ENCODE peak calls at places on chromosomes 11 and 22, in four cellular contexts. I, O, P and K are unnamed samples.

GRCh38 chr11:100687630-100688395 is 725 bp downstream of the ARHGAP42 start:
- DNase-seq in I (peak), P (peak), O (peak), K (peak)

GRCh38 chr11:76436020-76436419 is 8.8 kb upstream of the EMSY start:
- DNase-seq in P (no peak), I (no peak), O (peak), K (no peak)

GRCh38 chr22:37824674-37825641 is 1.8 kb downstream of the GALR3 start:
- DNase-seq in P (no peak), O (no peak), I (no peak), K (peak)

GRCh38 chr22:17924735-17925727 is 99.3 kb downstream of the MICAL3 start:
- DNase-seq in O (no peak), I (no peak), P (peak), K (peak)

GRCh38 chr22:37330200-37331033 is 48.1 kb downstream of the CYTH4 start:
- DNase-seq in I (peak), P (peak), O (peak), K (peak)

GRCh38 chr11:2436521-2437031 is 7.7 kb downstream of the TRPM5 start:
- DNase-seq in P (no peak), I (no peak), O (no peak), K (no peak)

GRCh38 chr11:107017433-107018227 is 646 bp downstream of the GUCY1A2 start:
- DNase-seq in I (no peak), P (peak), O (no peak), K (peak)

GRCh38 chr11:26976389-26976788 is 17.5 kb upstream of the FIBIN start:
- DNase-seq in I (peak), O (peak), P (no peak), K (peak)

GRCh38 chr22:35684270-35684700 is 33.4 kb upstream of the APOL5 start:
- DNase-seq in I (no peak), O (peak), P (peak), K (peak)

GRCh38 chr11:132123449-132123848 is 753.0 kb downstream of the NTM start:
- DNase-seq in I (no peak), P (no peak), O (no peak), K (no peak)

GRCh38 chr11:132131051-132131450 is 760.6 kb downstream of the NTM start:
- DNase-seq in P (no peak), I (no peak), O (no peak), K (no peak)

GRCh38 chr11:132123854-132124835 is 753.7 kb downstream of the NTM start:
- DNase-seq in I (no peak), P (no peak), O (no peak), K (no peak)

GRCh38 chr11:132125855-132126841 is 755.7 kb downstream of the NTM start:
- DNase-seq in P (peak), I (no peak), O (peak), K (peak)

GRCh38 chr11:132126973-132127900 is 756.8 kb downstream of the NTM start:
- DNase-seq in P (peak), I (peak), O (peak), K (peak)
- H3K4me3 ChIP-seq in P (peak), I (peak), O (no peak), K (peak)

DNA sequence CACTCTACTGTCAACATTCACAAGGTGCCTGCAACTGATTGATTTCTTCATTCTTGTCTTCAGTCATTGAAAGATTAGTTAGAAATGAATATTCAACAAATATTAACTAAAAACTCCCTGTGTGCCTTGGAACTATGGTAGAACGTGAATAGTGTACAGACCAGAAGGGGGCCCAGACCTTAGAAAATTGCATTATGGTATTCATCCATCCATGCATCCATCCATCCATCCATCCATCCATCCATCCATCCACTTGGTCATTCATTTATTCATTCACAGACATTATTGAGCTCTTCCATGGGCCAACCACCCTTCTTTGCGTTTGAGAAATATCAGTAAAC is 10.2 kb upstream of the ACCSL start:
- DNase-seq in P (no peak), O (no peak), I (no peak), K (no peak)
- TF ChIP-seq CTCF in P (no peak), O (no peak), I (no peak), K (no peak)

DNA sequence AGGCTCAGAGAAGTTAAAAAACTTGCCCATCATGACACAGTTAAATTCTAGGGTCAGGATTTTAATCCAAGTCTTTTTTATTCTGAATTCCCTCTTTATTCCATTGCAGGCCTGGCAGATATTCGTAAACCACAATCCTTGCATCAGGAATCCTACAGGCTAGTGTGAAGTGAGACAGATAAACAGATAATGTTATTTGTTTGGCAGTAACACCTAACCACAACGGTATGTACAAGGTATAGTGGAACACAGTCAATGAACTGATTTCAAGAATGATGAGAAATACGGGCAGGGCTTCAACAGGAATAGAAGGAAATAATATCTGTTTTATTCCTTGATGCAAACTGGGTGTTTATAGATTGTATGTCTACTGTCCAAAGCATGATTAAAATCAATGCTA is 32.0 kb upstream of the NARS2 start:
- DNase-seq in O (no peak), I (no peak), P (no peak), K (no peak)
- H3K4me3 ChIP-seq in O (no peak), I (no peak), P (no peak), K (no peak)

DNA sequence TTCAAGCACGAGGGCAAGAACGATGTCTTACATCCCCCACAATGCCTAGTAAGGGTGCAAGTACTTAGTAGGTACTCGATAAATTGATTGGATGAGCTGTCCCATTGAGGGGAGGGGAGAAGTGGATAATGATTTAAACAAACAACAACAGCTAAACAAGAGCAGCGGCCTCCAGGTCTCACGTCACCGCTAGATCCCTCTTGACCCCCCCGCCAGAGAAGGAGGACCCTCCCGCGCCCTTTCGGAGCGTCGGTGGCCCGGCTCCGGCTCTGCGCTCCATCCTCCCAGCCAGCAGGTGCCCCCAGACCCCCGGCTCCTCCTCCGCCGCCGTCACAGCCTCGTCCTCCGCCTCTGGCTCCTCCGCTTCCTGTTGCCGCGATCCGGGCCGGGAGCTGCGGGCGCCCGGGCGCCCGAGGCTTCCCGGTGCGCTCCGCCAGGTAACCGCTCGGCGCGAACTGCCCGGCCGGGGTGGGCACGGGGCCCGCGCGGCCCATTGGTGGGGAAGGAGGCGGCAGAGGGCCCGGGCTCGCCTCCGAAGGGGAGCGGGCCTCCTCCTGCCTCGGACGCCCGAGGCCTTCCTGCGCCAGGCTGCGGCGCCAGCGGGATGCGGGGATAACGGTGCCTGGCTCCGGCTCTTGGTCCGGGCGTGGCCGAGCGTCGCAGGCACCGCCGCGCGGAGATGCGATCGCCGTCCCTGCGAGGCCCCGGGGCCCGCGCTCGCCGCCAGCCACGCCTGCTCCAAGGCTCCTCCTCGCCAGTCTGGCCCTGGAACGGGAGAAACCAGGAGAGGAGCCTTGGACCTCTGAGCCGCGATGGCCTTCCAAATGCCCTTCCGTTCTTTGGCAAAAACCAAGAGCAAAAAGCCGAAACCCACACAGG is at the start of gene TLCD5:
- DNase-seq in I (no peak), O (peak), P (peak), K (peak)
- TF ChIP-seq CTCF in I (peak), O (peak), P (no peak), K (peak)

GRCh38 chr11:128468106-128468505 is 119.3 kb downstream of the ETS1 start:
- DNase-seq in O (no peak), P (no peak), I (no peak), K (peak)
- H3K4me3 ChIP-seq in O (no peak), P (no peak), I (no peak), K (no peak)

GRCh38 chr22:48886604-48887393 is 940.9 kb downstream of the BRD1 start:
- DNase-seq in I (no peak), O (no peak), P (no peak), K (no peak)
- TF ChIP-seq CTCF in I (no peak), O (no peak), P (no peak), K (no peak)